ENCODE peak calls at places on chromosomes 2 and 18, in four cellular contexts. U is left lung, K is fibroblast of lung, N is Peyer's patch. M is an unnamed sample.
A peak's percentile ranks its signal among the peaks of the same experiment; 100 is the strongest.

GRCh38 chr2:102046135-102046901 is 54.6 kb downstream of the IL1R2 start:
- DNase-seq in U (no peak), N (no peak), K (peak; percentile 96), M (no peak)

GRCh38 chr2:68512352-68512751 is 45.0 kb downstream of the APLF start:
- DNase-seq in N (no peak), K (no peak), U (no peak), M (no peak)

GRCh38 chr18:21933931-21934765 is 193.6 kb downstream of the MIB1 start:
- DNase-seq in K (no peak), U (no peak), N (no peak), M (no peak)

GRCh38 chr2:128271891-128272585 is 46.6 kb downstream of the HS6ST1 start:
- DNase-seq in K (no peak), U (peak; percentile 69), N (no peak), M (no peak)

GRCh38 chr2:108911807-108912628 is 77.0 kb downstream of the EDAR start:
- DNase-seq in U (no peak), N (no peak), K (no peak), M (no peak)

GRCh38 chr2:146701183-146701582 is 1143.6 kb upstream of the ACVR2A start:
- DNase-seq in U (no peak), K (no peak), N (no peak), M (no peak)

GRCh38 chr2:233281553-233281952 is 26.1 kb upstream of the SAG start:
- DNase-seq in K (no peak), U (no peak), N (no peak), M (no peak)

GRCh38 chr18:8890957-8891464 is 185.7 kb downstream of the MTCL1 start:
- DNase-seq in K (peak; percentile 85), U (no peak), N (no peak), M (no peak)

GRCh38 chr2:140506606-140507005 is 1624.2 kb downstream of the LRP1B start:
- DNase-seq in U (no peak), N (no peak), K (peak; percentile 73), M (no peak)

GRCh38 chr2:136135924-136136906 is 18.3 kb upstream of the CXCR4 start:
- DNase-seq in U (no peak), N (no peak), K (no peak), M (peak; percentile 79)

GRCh38 chr18:40365526-40365925 is 1589.5 kb upstream of the PIK3C3 start:
- DNase-seq in U (no peak), N (no peak), K (peak; percentile 57), M (no peak)

GRCh38 chr2:237451582-237452469 is 35.2 kb upstream of the MLPH start:
- DNase-seq in N (no peak), U (no peak), K (peak; percentile 58), M (no peak)

GRCh38 chr2:206764673-206765241 is 371 bp downstream of the MDH1B start:
- DNase-seq in N (no peak), U (no peak), K (no peak), M (no peak)

GRCh38 chr2:102032368-102033027 is 40.7 kb downstream of the IL1R2 start:
- DNase-seq in K (peak; percentile 58), U (no peak), N (no peak), M (no peak)

GRCh38 chr2:25258814-25259743 is 82.6 kb downstream of the DNMT3A start:
- DNase-seq in K (no peak), U (no peak), N (no peak), M (no peak)

GRCh38 chr2:25259744-25260124 is 82.0 kb downstream of the DNMT3A start:
- DNase-seq in N (no peak), K (no peak), U (no peak), M (no peak)

GRCh38 chr2:25257032-25257455 is 84.7 kb downstream of the DNMT3A start:
- DNase-seq in K (peak; percentile 76), U (no peak), N (no peak), M (no peak)

GRCh38 chr2:25256486-25256875 is 85.2 kb downstream of the DNMT3A start:
- DNase-seq in N (no peak), K (no peak), U (no peak), M (no peak)

GRCh38 chr2:25257931-25258771 is 83.6 kb downstream of the DNMT3A start:
- DNase-seq in K (no peak), N (no peak), U (no peak), M (no peak)
- TF ChIP-seq CTCF in K (no peak), N (no peak), U (no peak), M (no peak)

DNA sequence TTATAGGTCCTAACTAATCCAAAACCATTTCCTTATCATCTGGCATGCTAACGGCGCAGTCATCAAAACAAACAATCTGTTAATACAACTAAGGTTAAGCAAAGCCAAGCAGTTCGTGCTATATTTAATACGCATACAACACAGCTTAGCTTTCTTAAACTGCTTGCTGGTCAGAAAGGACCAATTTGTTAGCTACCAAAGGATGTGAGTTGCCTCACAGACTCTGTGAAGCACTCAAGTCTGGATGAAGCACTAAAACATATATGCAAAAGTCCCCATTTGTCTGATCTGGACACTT is 66.9 kb downstream of the ZEB2 start:
- DNase-seq in K (peak; percentile 70), U (no peak), N (no peak), M (no peak)
- H3K27ac ChIP-seq in K (peak overlapping the region; percentile 79), U (peak overlapping the region; percentile 66), N (peak overlapping the region; percentile 64), M (no peak overlapping the region)

GRCh38 chr2:6941299-6942046 is 24.3 kb downstream of the RNF144A start:
- DNase-seq in U (no peak), N (no peak), K (no peak), M (no peak)
- H3K27me3 ChIP-seq in U (no peaks in the 10 kb centered on the region), N (no peaks in the 10 kb centered on the region), K (peaks cover 8% of the 10 kb centered on the region), M (no peaks in the 10 kb centered on the region)

GRCh38 chr2:176830362-176830761 is 382.2 kb upstream of the HNRNPA3 start:
- DNase-seq in N (no peak), K (no peak), U (no peak), M (no peak)
- TF ChIP-seq CTCF in N (no peak), K (no peak), U (no peak), M (no peak)

DNA sequence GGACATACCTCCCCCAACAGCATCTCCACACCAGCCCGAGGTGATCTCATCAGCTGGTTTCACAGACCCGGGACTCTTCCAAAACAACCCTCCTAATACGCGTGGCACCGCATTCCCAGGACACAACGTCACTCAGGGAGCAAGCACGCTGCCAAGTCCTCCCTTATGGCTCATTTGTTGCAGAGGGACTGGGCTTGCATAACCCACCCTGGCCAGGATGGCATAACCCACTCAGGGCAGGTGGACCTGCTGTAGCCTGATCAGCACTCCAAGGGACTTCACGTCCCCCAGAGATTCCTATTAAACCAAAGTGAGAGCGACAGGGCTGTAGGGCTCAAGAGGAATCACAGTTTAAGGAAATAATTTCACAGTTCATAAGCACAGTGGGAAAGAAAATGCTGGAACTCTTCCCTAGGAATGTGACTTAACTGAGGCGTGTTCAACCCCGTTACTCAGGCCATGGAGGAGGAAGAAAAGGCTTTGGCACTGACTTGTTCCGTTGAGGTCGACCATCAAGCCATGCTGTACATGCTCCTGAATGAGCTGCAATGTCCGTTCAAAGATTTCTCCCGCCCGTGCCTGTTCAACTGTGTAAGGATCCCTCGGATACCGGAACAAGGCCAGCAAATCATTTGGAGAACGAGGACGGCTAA is 91.1 kb downstream of the PXDN start:
- DNase-seq in U (peak; percentile 76), K (peak; percentile 97), N (peak; percentile 48), M (no peak)
- H3K27ac ChIP-seq in U (peak overlapping the region; percentile 67), K (peak overlapping the region; percentile 86), N (peak overlapping the region; percentile 78), M (no peak overlapping the region)

GRCh38 chr18:50320719-50321118 is 33.2 kb upstream of the CXXC1 start:
- DNase-seq in K (no peak), N (no peak), U (no peak), M (no peak)
- H3K27me3 ChIP-seq in K (no peaks in the 10 kb centered on the region), N (no peaks in the 10 kb centered on the region), U (no peaks in the 10 kb centered on the region), M (no peaks in the 10 kb centered on the region)

GRCh38 chr2:118557791-118558190 is 289.7 kb downstream of the EN1 start:
- DNase-seq in K (no peak), N (no peak), U (no peak), M (no peak)

GRCh38 chr2:118557016-118557415 is 290.4 kb downstream of the EN1 start:
- DNase-seq in N (no peak), U (no peak), K (no peak), M (no peak)

GRCh38 chr2:118554616-118555015 is 292.8 kb downstream of the EN1 start:
- DNase-seq in K (peak; percentile 2), N (no peak), U (no peak), M (no peak)
- TF ChIP-seq CTCF in K (no peak), N (peak; percentile 37), U (no peak), M (no peak)

M was measured in CD4-positive, alpha-beta T cell.